ENCODE peak calls at places on chromosomes 3 and 15, in ten cellular contexts. One of them, this sample, is unnamed.

GRCh38 chr3:94654096-94654495 is 591.2 kb downstream of the NSUN3 start:
- DNase-seq in cardiac fibroblast: no peak
- DNase-seq in CD8-positive, alpha-beta T cell: no peak
- DNase-seq in tibial nerve: no peak
- DNase-seq in tibial artery: no peak
- DNase-seq in cardiac muscle cell: no peak
- DNase-seq in AG10803: no peak
- DNase-seq in stomach: no peak
- DNase-seq in lower lobe of right lung: no peak
- DNase-seq in ovary: no peak
- DNase-seq in this sample: no peak

GRCh38 chr3:139491027-139491700 is 14.8 kb upstream of the RBP2 start:
- DNase-seq in cardiac fibroblast: no peak
- DNase-seq in tibial nerve: no peak
- DNase-seq in stomach: no peak
- DNase-seq in CD8-positive, alpha-beta T cell: no peak
- DNase-seq in ovary: no peak
- DNase-seq in cardiac muscle cell: no peak
- DNase-seq in lower lobe of right lung: no peak
- DNase-seq in AG10803: no peak
- DNase-seq in tibial artery: no peak
- DNase-seq in this sample: no peak

GRCh38 chr15:86247249-86247955 is 167.7 kb downstream of the AGBL1 start:
- DNase-seq in tibial nerve: no peak
- DNase-seq in cardiac muscle cell: no peak
- DNase-seq in CD8-positive, alpha-beta T cell: no peak
- DNase-seq in ovary: no peak
- DNase-seq in cardiac fibroblast: no peak
- DNase-seq in lower lobe of right lung: no peak
- DNase-seq in stomach: no peak
- DNase-seq in AG10803: no peak
- DNase-seq in tibial artery: no peak
- DNase-seq in this sample: no peak

GRCh38 chr3:121594850-121595249 is 1.7 kb downstream of the FBXO40 start:
- DNase-seq in ovary: no peak
- DNase-seq in tibial nerve: no peak
- DNase-seq in CD8-positive, alpha-beta T cell: no peak
- DNase-seq in cardiac muscle cell: no peak
- DNase-seq in lower lobe of right lung: no peak
- DNase-seq in stomach: no peak
- DNase-seq in cardiac fibroblast: no peak
- DNase-seq in AG10803: no peak
- DNase-seq in tibial artery: no peak
- DNase-seq in this sample: no peak

GRCh38 chr3:27729748-27730611 is 7.9 kb upstream of the EOMES start:
- DNase-seq in tibial artery: no peak
- DNase-seq in AG10803: no peak
- DNase-seq in stomach: no peak
- DNase-seq in tibial nerve: no peak
- DNase-seq in cardiac muscle cell: peak
- DNase-seq in cardiac fibroblast: no peak
- DNase-seq in ovary: no peak
- DNase-seq in CD8-positive, alpha-beta T cell: no peak
- DNase-seq in lower lobe of right lung: no peak
- DNase-seq in this sample: no peak

GRCh38 chr3:51953445-51953844 is 1.7 kb upstream of the GPR62 start:
- DNase-seq in ovary: peak
- DNase-seq in tibial nerve: no peak
- DNase-seq in stomach: no peak
- DNase-seq in lower lobe of right lung: no peak
- DNase-seq in CD8-positive, alpha-beta T cell: no peak
- DNase-seq in cardiac fibroblast: peak
- DNase-seq in tibial artery: no peak
- DNase-seq in AG10803: peak
- DNase-seq in cardiac muscle cell: peak
- DNase-seq in this sample: peak

GRCh38 chr15:53448215-53449001 is 311.1 kb downstream of the WDR72 start:
- DNase-seq in AG10803: no peak
- DNase-seq in cardiac muscle cell: no peak
- DNase-seq in tibial artery: no peak
- DNase-seq in CD8-positive, alpha-beta T cell: no peak
- DNase-seq in ovary: no peak
- DNase-seq in stomach: no peak
- DNase-seq in cardiac fibroblast: no peak
- DNase-seq in tibial nerve: no peak
- DNase-seq in lower lobe of right lung: no peak
- DNase-seq in this sample: no peak

GRCh38 chr3:147369671-147370123 is 36.6 kb downstream of the ZIC4 start:
- DNase-seq in lower lobe of right lung: no peak
- DNase-seq in tibial artery: no peak
- DNase-seq in cardiac muscle cell: no peak
- DNase-seq in AG10803: no peak
- DNase-seq in tibial nerve: no peak
- DNase-seq in CD8-positive, alpha-beta T cell: no peak
- DNase-seq in ovary: no peak
- DNase-seq in cardiac fibroblast: no peak
- DNase-seq in stomach: no peak
- DNase-seq in this sample: no peak

GRCh38 chr15:74251187-74251811 is 15.2 kb downstream of the CCDC33 start:
- DNase-seq in cardiac fibroblast: no peak
- DNase-seq in ovary: no peak
- DNase-seq in tibial nerve: no peak
- DNase-seq in stomach: peak
- DNase-seq in AG10803: no peak
- DNase-seq in CD8-positive, alpha-beta T cell: no peak
- DNase-seq in tibial artery: peak
- DNase-seq in cardiac muscle cell: no peak
- DNase-seq in lower lobe of right lung: no peak
- DNase-seq in this sample: no peak

GRCh38 chr3:18489939-18490338 is 64.8 kb upstream of the SATB1 start:
- DNase-seq in ovary: no peak
- DNase-seq in tibial nerve: no peak
- DNase-seq in lower lobe of right lung: no peak
- DNase-seq in cardiac muscle cell: no peak
- DNase-seq in tibial artery: no peak
- DNase-seq in AG10803: no peak
- DNase-seq in CD8-positive, alpha-beta T cell: peak
- DNase-seq in cardiac fibroblast: no peak
- DNase-seq in stomach: no peak
- DNase-seq in this sample: no peak

GRCh38 chr3:165827233-165827632 is 10.0 kb downstream of the BCHE start:
- DNase-seq in cardiac muscle cell: no peak
- DNase-seq in stomach: no peak
- DNase-seq in cardiac fibroblast: no peak
- DNase-seq in lower lobe of right lung: no peak
- DNase-seq in CD8-positive, alpha-beta T cell: no peak
- DNase-seq in tibial nerve: no peak
- DNase-seq in ovary: no peak
- DNase-seq in AG10803: no peak
- DNase-seq in tibial artery: no peak
- DNase-seq in this sample: no peak

GRCh38 chr15:41476416-41477048 is 17.1 kb upstream of the ITPKA start:
- DNase-seq in ovary: no peak
- DNase-seq in AG10803: peak
- DNase-seq in cardiac fibroblast: peak
- DNase-seq in stomach: no peak
- DNase-seq in tibial nerve: no peak
- DNase-seq in CD8-positive, alpha-beta T cell: no peak
- DNase-seq in tibial artery: no peak
- DNase-seq in cardiac muscle cell: peak
- DNase-seq in lower lobe of right lung: no peak
- DNase-seq in this sample: no peak

GRCh38 chr15:77038312-77039216 is 32.3 kb downstream of the TSPAN3 start:
- DNase-seq in tibial nerve: no peak
- DNase-seq in stomach: no peak
- DNase-seq in ovary: no peak
- DNase-seq in AG10803: no peak
- DNase-seq in CD8-positive, alpha-beta T cell: peak
- DNase-seq in cardiac muscle cell: no peak
- DNase-seq in cardiac fibroblast: no peak
- DNase-seq in lower lobe of right lung: no peak
- DNase-seq in tibial artery: no peak
- DNase-seq in this sample: no peak

GRCh38 chr15:63763476-63764123 is 70.1 kb downstream of the HERC1 start:
- DNase-seq in cardiac muscle cell: no peak
- DNase-seq in stomach: no peak
- DNase-seq in cardiac fibroblast: peak
- DNase-seq in lower lobe of right lung: no peak
- DNase-seq in tibial artery: no peak
- DNase-seq in AG10803: peak
- DNase-seq in tibial nerve: no peak
- DNase-seq in ovary: no peak
- DNase-seq in CD8-positive, alpha-beta T cell: no peak
- DNase-seq in this sample: no peak

GRCh38 chr15:66744610-66745279 is 42.7 kb downstream of the SMAD6 start:
- DNase-seq in cardiac fibroblast: no peak
- DNase-seq in CD8-positive, alpha-beta T cell: no peak
- DNase-seq in ovary: no peak
- DNase-seq in lower lobe of right lung: no peak
- DNase-seq in AG10803: no peak
- DNase-seq in tibial artery: no peak
- DNase-seq in tibial nerve: no peak
- DNase-seq in cardiac muscle cell: no peak
- DNase-seq in stomach: no peak
- DNase-seq in this sample: no peak

GRCh38 chr15:37819191-37819590 is 115.2 kb upstream of the TMCO5A start:
- DNase-seq in lower lobe of right lung: no peak
- DNase-seq in tibial artery: no peak
- DNase-seq in tibial nerve: no peak
- DNase-seq in ovary: no peak
- DNase-seq in cardiac fibroblast: no peak
- DNase-seq in cardiac muscle cell: peak
- DNase-seq in AG10803: peak
- DNase-seq in CD8-positive, alpha-beta T cell: no peak
- DNase-seq in stomach: no peak
- DNase-seq in this sample: no peak

DNA sequence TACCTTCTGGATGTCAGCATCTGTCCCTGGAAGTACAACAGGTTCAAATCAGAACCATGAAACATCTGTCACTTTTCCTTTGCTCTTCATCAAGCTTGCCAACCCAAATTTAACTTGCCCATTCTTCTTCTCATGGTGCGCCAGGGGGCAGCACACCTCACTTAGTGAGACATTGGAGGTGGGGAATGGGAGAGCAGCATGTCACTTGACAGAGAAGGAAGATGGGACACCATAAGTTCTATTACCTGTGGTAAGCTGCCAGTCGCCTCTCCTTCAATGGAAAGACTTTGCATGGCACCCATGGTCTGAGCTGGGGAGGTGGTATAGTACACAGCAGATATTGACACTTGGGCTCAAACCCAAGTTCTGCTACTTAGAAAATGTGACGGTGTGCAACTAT is 2.9 kb downstream of the SCN5A start:
- DNase-seq in cardiac muscle cell: peak
- DNase-seq in AG10803: peak
- DNase-seq in CD8-positive, alpha-beta T cell: no peak
- DNase-seq in stomach: no peak
- DNase-seq in lower lobe of right lung: no peak
- DNase-seq in tibial artery: peak
- DNase-seq in tibial nerve: no peak
- DNase-seq in ovary: no peak
- DNase-seq in cardiac fibroblast: peak
- DNase-seq in this sample: peak
- TF ChIP-seq CTCF in cardiac muscle cell: peak
- TF ChIP-seq CTCF in AG10803: peak
- TF ChIP-seq CTCF in CD8-positive, alpha-beta T cell: no peak
- TF ChIP-seq CTCF in stomach: no peak
- TF ChIP-seq CTCF in lower lobe of right lung: peak
- TF ChIP-seq CTCF in tibial artery: no peak
- TF ChIP-seq CTCF in tibial nerve: no peak
- TF ChIP-seq CTCF in ovary: no peak
- TF ChIP-seq CTCF in cardiac fibroblast: peak
- TF ChIP-seq CTCF in this sample: peak

DNA sequence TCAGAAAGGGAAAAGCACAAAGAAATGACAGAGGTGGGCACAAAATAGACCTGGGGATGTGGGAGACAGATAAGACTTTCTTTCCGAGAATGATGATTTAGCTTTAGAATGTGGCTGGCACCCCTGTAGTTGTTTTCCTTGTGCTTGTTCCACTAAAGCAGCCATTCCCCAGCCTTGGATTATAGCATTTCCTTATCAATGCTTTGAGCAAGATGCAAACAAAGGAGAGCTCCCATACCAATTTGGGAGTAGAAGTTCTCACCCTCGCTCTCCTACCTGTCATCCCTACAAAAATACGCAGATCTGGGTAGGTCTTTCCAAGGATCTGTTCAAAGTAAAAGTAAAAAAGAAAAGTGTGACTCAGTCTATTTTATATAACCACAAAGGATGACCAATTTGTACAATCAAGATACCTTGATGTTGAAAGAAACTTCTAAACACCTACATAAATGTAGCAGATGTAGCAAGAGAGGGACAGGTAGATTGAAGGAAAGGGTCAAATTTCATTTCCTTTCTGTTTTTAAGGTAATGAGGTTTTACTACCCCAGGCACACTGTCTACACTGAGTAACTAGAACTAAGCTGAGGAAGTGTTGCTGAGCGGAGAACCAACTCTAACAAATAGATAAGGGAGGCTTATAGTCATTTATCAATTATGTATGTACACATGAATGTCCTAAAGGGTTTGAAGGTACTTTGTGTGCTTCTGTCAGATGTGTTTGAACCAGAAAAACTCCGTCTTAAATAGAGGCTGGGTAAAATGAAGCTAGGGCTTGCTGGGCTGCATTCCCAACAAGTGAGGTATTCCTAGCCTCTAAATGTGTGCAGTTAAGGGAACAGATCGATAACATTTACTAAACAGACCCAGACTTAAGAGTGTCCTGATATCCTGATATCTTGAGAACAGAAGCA is 91.1 kb upstream of the LRRN1 start:
- DNase-seq in CD8-positive, alpha-beta T cell: no peak
- DNase-seq in tibial nerve: no peak
- DNase-seq in tibial artery: no peak
- DNase-seq in lower lobe of right lung: no peak
- DNase-seq in ovary: no peak
- DNase-seq in cardiac muscle cell: no peak
- DNase-seq in cardiac fibroblast: no peak
- DNase-seq in AG10803: no peak
- DNase-seq in stomach: no peak
- DNase-seq in this sample: no peak
- H3K4me3 ChIP-seq in CD8-positive, alpha-beta T cell: no peak
- H3K4me3 ChIP-seq in tibial nerve: no peak
- H3K4me3 ChIP-seq in tibial artery: no peak
- H3K4me3 ChIP-seq in lower lobe of right lung: no peak
- H3K4me3 ChIP-seq in ovary: no peak
- H3K4me3 ChIP-seq in cardiac muscle cell: no peak
- H3K4me3 ChIP-seq in cardiac fibroblast: no peak
- H3K4me3 ChIP-seq in AG10803: no peak
- H3K4me3 ChIP-seq in stomach: no peak
- H3K4me3 ChIP-seq in this sample: no peak

GRCh38 chr3:183799471-183799870 is 25.9 kb downstream of the MAP6D1 start:
- DNase-seq in stomach: no peak
- DNase-seq in lower lobe of right lung: no peak
- DNase-seq in cardiac fibroblast: no peak
- DNase-seq in CD8-positive, alpha-beta T cell: no peak
- DNase-seq in cardiac muscle cell: no peak
- DNase-seq in tibial artery: no peak
- DNase-seq in tibial nerve: no peak
- DNase-seq in ovary: no peak
- DNase-seq in AG10803: no peak
- DNase-seq in this sample: no peak
- TF ChIP-seq CTCF in stomach: no peak
- TF ChIP-seq CTCF in lower lobe of right lung: no peak
- TF ChIP-seq CTCF in cardiac fibroblast: no peak
- TF ChIP-seq CTCF in CD8-positive, alpha-beta T cell: no peak
- TF ChIP-seq CTCF in cardiac muscle cell: no peak
- TF ChIP-seq CTCF in tibial artery: no peak
- TF ChIP-seq CTCF in tibial nerve: no peak
- TF ChIP-seq CTCF in ovary: no peak
- TF ChIP-seq CTCF in AG10803: no peak
- TF ChIP-seq CTCF in this sample: no peak

GRCh38 chr3:156685198-156685597 is 10.8 kb downstream of the TIPARP start:
- DNase-seq in tibial nerve: no peak
- DNase-seq in lower lobe of right lung: no peak
- DNase-seq in ovary: no peak
- DNase-seq in stomach: no peak
- DNase-seq in tibial artery: no peak
- DNase-seq in CD8-positive, alpha-beta T cell: no peak
- DNase-seq in cardiac fibroblast: peak
- DNase-seq in AG10803: peak
- DNase-seq in cardiac muscle cell: peak
- DNase-seq in this sample: peak
- H3K4me3 ChIP-seq in tibial nerve: no peak
- H3K4me3 ChIP-seq in lower lobe of right lung: no peak
- H3K4me3 ChIP-seq in ovary: no peak
- H3K4me3 ChIP-seq in stomach: no peak
- H3K4me3 ChIP-seq in tibial artery: no peak
- H3K4me3 ChIP-seq in CD8-positive, alpha-beta T cell: no peak
- H3K4me3 ChIP-seq in cardiac fibroblast: no peak
- H3K4me3 ChIP-seq in AG10803: peak
- H3K4me3 ChIP-seq in cardiac muscle cell: peak
- H3K4me3 ChIP-seq in this sample: no peak

This sample was measured in fibroblast of villous mesenchyme.